ENCODE peak calls at places on chromosomes 13 and 19, in four cellular contexts. N is choroid plexus epithelial cell, U is HFF-Myc, S is coronary artery. L is an unnamed sample.

GRCh38 chr13:32330438-32330837 is 15.1 kb downstream of the BRCA2 start:
- DNase-seq in S (no peak), N (peak), U (no peak), L (peak)

GRCh38 chr19:51323481-51323891 is 12.0 kb downstream of the IGLON5 start:
- DNase-seq in U (no peak), S (no peak), N (no peak), L (no peak)

GRCh38 chr13:42211704-42212103 is 60.2 kb upstream of the AKAP11 start:
- DNase-seq in N (no peak), S (no peak), U (peak), L (peak)

GRCh38 chr13:113157206-113157928 is 1.1 kb upstream of the PROZ start:
- DNase-seq in N (no peak), U (no peak), S (peak), L (no peak)

GRCh38 chr13:42539670-42540069 is 34.3 kb upstream of the TNFSF11 start:
- DNase-seq in U (no peak), S (no peak), N (no peak), L (no peak)

GRCh38 chr13:66264976-66265375 is 965.2 kb downstream of the PCDH9 start:
- DNase-seq in N (peak), S (no peak), U (no peak), L (no peak)

GRCh38 chr13:34822681-34823080 is 119.4 kb upstream of the NBEA start:
- DNase-seq in U (no peak), N (no peak), S (no peak), L (no peak)

GRCh38 chr13:108734676-108735075 is 105.3 kb downstream of the MYO16 start:
- DNase-seq in S (no peak), U (no peak), N (no peak), L (no peak)

GRCh38 chr19:7622933-7623685 is 6.2 kb downstream of the XAB2 start:
- DNase-seq in S (no peak), U (no peak), N (no peak), L (no peak)

GRCh38 chr13:84867246-84867645 is 932.0 kb downstream of the SLITRK6 start:
- DNase-seq in U (no peak), N (peak), S (no peak), L (no peak)

GRCh38 chr13:111049791-111050538 is 65.1 kb upstream of the ARHGEF7 start:
- DNase-seq in N (peak), S (peak), U (no peak), L (peak)

GRCh38 chr19:49502866-49503581 is 6.8 kb downstream of the RPS11 start:
- DNase-seq in S (no peak), U (peak), N (peak), L (peak)

GRCh38 chr19:35756373-35757230 is at the start of gene HSPB6:
- DNase-seq in U (no peak), N (peak), S (peak), L (peak)

GRCh38 chr19:5934779-5935472 is 20.9 kb downstream of the CAPS start:
- DNase-seq in N (peak), S (no peak), U (peak), L (peak)

GRCh38 chr13:42110410-42111155 is 62.1 kb downstream of the DGKH start:
- DNase-seq in S (no peak), U (peak), N (peak), L (peak)

GRCh38 chr13:39038569-39038898 is 278 bp downstream of the NHLRC3 start:
- DNase-seq in S (no peak), N (no peak), U (no peak), L (peak)

GRCh38 chr13:30065181-30065580 is 214.8 kb upstream of the UBL3 start:
- DNase-seq in N (no peak), U (no peak), S (no peak), L (no peak)

GRCh38 chr13:105312906-105313305 is 1222.6 kb downstream of the EFNB2 start:
- DNase-seq in S (no peak), U (no peak), N (no peak), L (no peak)

GRCh38 chr19:40982594-40983101 is 8.4 kb upstream of the CYP2B6 start:
- DNase-seq in N (peak), U (no peak), S (no peak), L (peak)

GRCh38 chr19:54312436-54313362 is at the start of gene LILRA5:
- DNase-seq in S (peak), N (no peak), U (no peak), L (no peak)

GRCh38 chr13:78426183-78426582 is 177.2 kb downstream of the POU4F1 start:
- DNase-seq in N (no peak), U (no peak), S (no peak), L (no peak)

DNA sequence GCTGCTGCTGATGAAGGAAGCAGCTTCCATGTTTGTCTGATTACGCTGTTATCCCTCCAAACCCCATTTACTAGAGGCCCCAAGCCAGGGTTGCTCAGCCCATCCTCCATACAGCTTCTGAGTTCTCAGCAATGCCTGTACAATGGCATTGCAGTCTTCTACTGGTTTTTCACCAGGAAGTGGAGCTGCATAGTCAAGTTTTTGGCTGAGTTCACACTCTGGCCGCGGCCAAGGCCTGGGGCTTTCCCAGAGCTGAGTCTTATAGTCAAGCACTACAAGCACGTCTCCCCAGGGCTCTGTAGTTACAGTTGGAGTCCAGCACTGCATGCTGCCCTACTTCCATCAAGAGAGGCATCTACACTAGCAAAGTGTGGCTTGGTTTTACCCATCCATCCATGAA is 182.5 kb downstream of the POU4F1 start:
- DNase-seq in U (no peak), N (no peak), S (no peak), L (no peak)
- TF ChIP-seq CTCF in U (no peak), N (no peak), S (no peak), L (no peak)

DNA sequence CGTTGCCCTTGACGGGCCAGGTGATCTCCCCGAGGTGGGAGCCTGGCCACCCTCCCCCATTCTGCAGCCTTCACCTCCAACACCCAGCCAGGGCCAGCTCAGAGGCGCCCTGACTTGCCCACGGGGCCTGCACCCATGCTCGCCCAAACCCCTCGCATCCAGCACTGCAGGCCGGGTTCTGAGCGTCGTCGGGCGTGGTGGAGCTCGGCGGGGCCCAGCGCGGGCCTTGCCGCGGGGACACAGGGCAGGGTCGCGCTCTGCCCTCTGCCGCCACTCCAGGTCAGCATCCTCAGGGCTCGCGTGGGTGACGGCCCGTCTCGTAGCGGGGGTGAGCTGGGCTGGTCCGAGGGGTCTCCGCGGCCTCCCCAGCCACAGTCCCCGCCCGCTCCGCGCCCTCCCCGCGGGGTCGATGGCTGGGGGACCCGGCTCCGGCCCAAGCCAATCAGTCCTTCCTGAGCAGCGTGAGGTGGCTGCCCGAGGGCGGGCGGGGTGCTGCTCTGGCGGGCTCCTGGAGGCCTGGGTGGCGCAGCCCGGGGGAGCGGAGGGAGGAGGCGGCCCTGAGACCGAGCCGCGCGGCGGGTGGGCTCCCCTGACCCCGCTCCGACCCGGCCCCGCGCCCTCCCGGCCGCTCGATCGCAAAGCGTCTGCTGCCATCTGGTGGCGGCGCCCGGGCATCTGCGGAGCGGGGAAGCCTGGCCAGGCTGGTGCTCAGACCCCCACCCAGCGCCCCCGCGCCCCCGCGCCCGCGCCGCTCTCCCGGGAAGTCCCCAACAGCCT is 61.4 kb downstream of the CCNE1 start:
- DNase-seq in U (no peak), S (no peak), N (peak), L (peak)
- H3K4me3 ChIP-seq in U (peak), S (peak), N (peak), L (peak)

GRCh38 chr19:3469638-3470499 is 10.5 kb downstream of the SMIM24 start:
- DNase-seq in S (no peak), U (no peak), N (no peak), L (no peak)
- TF ChIP-seq CTCF in S (no peak), U (no peak), N (peak), L (peak)

GRCh38 chr19:28726533-28726932 is 486.4 kb downstream of the UQCRFS1 start:
- DNase-seq in S (no peak), U (no peak), N (no peak), L (no peak)
- H3K4me3 ChIP-seq in S (no peak), U (peak), N (no peak), L (no peak)

DNA sequence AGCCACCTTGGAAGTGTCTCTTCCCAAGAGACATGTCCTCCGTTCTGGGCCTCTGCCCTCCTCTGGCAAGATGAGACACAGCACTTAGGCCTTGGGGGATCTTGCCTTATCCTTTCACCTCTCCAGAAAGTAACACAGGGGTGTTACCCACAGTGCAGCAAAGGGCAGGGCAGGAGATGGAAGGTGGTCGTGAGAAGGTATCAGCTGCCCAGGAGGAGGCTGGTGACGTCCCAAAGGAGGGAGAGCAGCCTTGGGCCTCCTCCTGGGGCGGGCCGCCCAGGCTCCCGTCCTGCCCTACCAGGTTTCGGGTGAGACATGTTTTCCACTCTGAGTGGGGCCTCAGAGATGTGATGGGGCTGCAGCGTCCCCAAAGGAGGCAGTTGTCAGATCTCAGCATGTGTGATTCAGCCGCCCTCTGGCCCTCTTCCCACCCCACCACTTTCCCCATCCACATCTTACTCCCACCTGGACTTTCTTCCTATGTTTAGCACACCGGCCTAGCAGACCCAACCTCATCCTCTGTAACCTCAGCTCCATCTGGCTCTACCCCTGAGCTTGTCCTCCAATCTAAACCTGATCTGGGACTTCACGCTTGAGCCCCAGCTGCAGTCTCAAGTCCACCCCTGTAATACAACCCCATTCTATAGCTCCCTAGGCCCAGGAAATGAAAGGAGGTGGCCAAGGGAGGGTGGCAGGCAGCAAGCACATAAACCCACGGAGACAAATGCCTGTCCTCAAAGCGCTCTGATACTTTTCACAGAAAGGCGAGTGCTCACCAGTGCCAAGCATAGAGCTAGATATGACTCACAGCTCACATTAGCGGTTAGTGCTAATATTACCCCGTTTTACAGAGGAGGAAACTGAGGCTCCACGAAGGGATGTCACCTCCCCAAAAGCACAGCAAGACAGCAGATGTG is 9.3 kb downstream of the POU2F2 start:
- DNase-seq in N (no peak), S (no peak), U (no peak), L (no peak)
- TF ChIP-seq CTCF in N (peak), S (no peak), U (peak), L (peak)

GRCh38 chr19:46015080-46015960 is 7.5 kb downstream of the PGLYRP1 start:
- DNase-seq in N (peak), S (no peak), U (no peak), L (peak)
- H3K4me3 ChIP-seq in N (peak), S (peak), U (no peak), L (no peak)